ENCODE peak calls at places on chromosomes 4 and X, in four cellular contexts. One of them, this sample, is unnamed.

GRCh38 chr4:98939446-98939845 is 10.5 kb upstream of the EIF4E start:
- DNase-seq in testis: no peak
- DNase-seq in ovary: no peak
- DNase-seq in body of pancreas: no peak
- DNase-seq in this sample: no peak

GRCh38 chr4:3111461-3111860 is 37.0 kb downstream of the HTT start:
- DNase-seq in testis: no peak
- DNase-seq in ovary: no peak
- DNase-seq in body of pancreas: no peak
- DNase-seq in this sample: no peak

GRCh38 chrX:11786862-11787261 is 28.8 kb downstream of the MSL3 start:
- DNase-seq in testis: no peak
- DNase-seq in ovary: no peak
- DNase-seq in body of pancreas: no peak
- DNase-seq in this sample: no peak

GRCh38 chrX:45068555-45068954 is 132.1 kb downstream of the DIPK2B start:
- DNase-seq in testis: no peak
- DNase-seq in ovary: no peak
- DNase-seq in body of pancreas: no peak
- DNase-seq in this sample: no peak

GRCh38 chrX:11137543-11138139 is 26.5 kb downstream of the HCCS start:
- DNase-seq in testis: no peak
- DNase-seq in ovary: no peak
- DNase-seq in body of pancreas: no peak
- DNase-seq in this sample: no peak

GRCh38 chrX:39856472-39857121 is 241.2 kb downstream of the BCOR start:
- DNase-seq in testis: no peak
- DNase-seq in ovary: no peak
- DNase-seq in body of pancreas: no peak
- DNase-seq in this sample: no peak

GRCh38 chr4:54661156-54661555 is 3.4 kb downstream of the KIT start:
- DNase-seq in testis: no peak
- DNase-seq in ovary: no peak
- DNase-seq in body of pancreas: no peak
- DNase-seq in this sample: no peak

GRCh38 chr4:166763018-166763417 is 471.3 kb downstream of the SPOCK3 start:
- DNase-seq in testis: no peak
- DNase-seq in ovary: no peak
- DNase-seq in body of pancreas: no peak
- DNase-seq in this sample: no peak

GRCh38 chr4:26736621-26737020 is 124.0 kb upstream of the STIM2 start:
- DNase-seq in testis: no peak
- DNase-seq in ovary: no peak
- DNase-seq in body of pancreas: no peak
- DNase-seq in this sample: no peak

GRCh38 chr4:53847935-53848334 is 216.5 kb downstream of the CHIC2 start:
- DNase-seq in testis: no peak
- DNase-seq in ovary: no peak
- DNase-seq in body of pancreas: no peak
- DNase-seq in this sample: no peak

GRCh38 chr4:166501941-166502382 is 628.9 kb downstream of the TLL1 start:
- DNase-seq in testis: peak; percentile 75
- DNase-seq in ovary: no peak
- DNase-seq in body of pancreas: peak; percentile 31
- DNase-seq in this sample: no peak

GRCh38 chr4:160523236-160523635 is 1420.4 kb downstream of the RAPGEF2 start:
- DNase-seq in testis: no peak
- DNase-seq in ovary: no peak
- DNase-seq in body of pancreas: no peak
- DNase-seq in this sample: no peak

GRCh38 chrX:122238801-122239200 is 945.3 kb upstream of the GRIA3 start:
- DNase-seq in testis: no peak
- DNase-seq in ovary: no peak
- DNase-seq in body of pancreas: no peak
- DNase-seq in this sample: no peak

GRCh38 chrX:36414056-36414455 is 494.5 kb downstream of the CFAP47 start:
- DNase-seq in testis: no peak
- DNase-seq in ovary: no peak
- DNase-seq in body of pancreas: no peak
- DNase-seq in this sample: no peak

GRCh38 chr4:139528377-139529005 is 27.5 kb downstream of the SETD7 start:
- DNase-seq in testis: peak; percentile 33
- DNase-seq in ovary: peak; percentile 67
- DNase-seq in body of pancreas: no peak
- DNase-seq in this sample: no peak

GRCh38 chrX:20218809-20219505 is 47.8 kb downstream of the RPS6KA3 start:
- DNase-seq in testis: peak; percentile 14
- DNase-seq in ovary: no peak
- DNase-seq in body of pancreas: peak; percentile 15
- DNase-seq in this sample: peak; percentile 24

GRCh38 chr4:63505714-63506460 is 903.4 kb downstream of the TECRL start:
- DNase-seq in testis: no peak
- DNase-seq in ovary: no peak
- DNase-seq in body of pancreas: no peak
- DNase-seq in this sample: no peak

GRCh38 chrX:115341421-115341820 is 51.9 kb downstream of the LUZP4 start:
- DNase-seq in testis: no peak
- DNase-seq in ovary: no peak
- DNase-seq in body of pancreas: no peak
- DNase-seq in this sample: no peak

GRCh38 chrX:115348440-115349225 is 59.1 kb downstream of the LUZP4 start:
- DNase-seq in testis: no peak
- DNase-seq in ovary: no peak
- DNase-seq in body of pancreas: no peak
- DNase-seq in this sample: no peak

GRCh38 chrX:115339441-115340025 is 50.0 kb downstream of the LUZP4 start:
- DNase-seq in testis: no peak
- DNase-seq in ovary: no peak
- DNase-seq in body of pancreas: no peak
- DNase-seq in this sample: peak; percentile 27

GRCh38 chrX:115345654-115346014 is 56.1 kb downstream of the LUZP4 start:
- DNase-seq in testis: no peak
- DNase-seq in ovary: no peak
- DNase-seq in body of pancreas: no peak
- DNase-seq in this sample: no peak

GRCh38 chrX:115344885-115345653 is 55.6 kb downstream of the LUZP4 start:
- DNase-seq in testis: peak; percentile 74
- DNase-seq in ovary: peak; percentile 88
- DNase-seq in body of pancreas: peak; percentile 66
- DNase-seq in this sample: peak; percentile 93
- TF ChIP-seq POLR2A in testis: no peak
- TF ChIP-seq POLR2A in ovary: no peak
- TF ChIP-seq POLR2A in body of pancreas: no peak
- TF ChIP-seq POLR2A in this sample: no peak

DNA sequence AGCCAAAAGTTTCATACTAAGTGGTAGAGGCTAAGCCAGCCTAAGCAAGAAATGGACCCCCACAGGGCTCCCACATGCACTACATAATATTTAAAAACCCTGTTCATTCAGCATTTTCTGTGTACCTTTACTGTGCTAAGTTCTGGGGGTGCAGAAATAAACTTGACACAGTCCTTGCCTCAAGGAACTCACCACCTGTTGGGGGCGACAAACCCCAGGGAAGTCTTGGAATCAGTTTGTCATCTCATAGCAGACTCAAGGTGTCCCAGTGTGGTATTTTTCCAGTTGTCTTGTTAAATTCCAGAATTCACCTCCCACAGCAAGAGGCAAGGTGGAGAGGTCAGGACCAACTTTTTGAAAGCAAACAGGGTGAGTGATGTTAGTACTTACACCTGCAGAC is 43.1 kb downstream of the ATG4A start:
- DNase-seq in testis: no peak
- DNase-seq in ovary: no peak
- DNase-seq in body of pancreas: no peak
- DNase-seq in this sample: no peak
- TF ChIP-seq CTCF in testis: no peak
- TF ChIP-seq CTCF in ovary: no peak
- TF ChIP-seq CTCF in body of pancreas: no peak
- TF ChIP-seq CTCF in this sample: no peak

DNA sequence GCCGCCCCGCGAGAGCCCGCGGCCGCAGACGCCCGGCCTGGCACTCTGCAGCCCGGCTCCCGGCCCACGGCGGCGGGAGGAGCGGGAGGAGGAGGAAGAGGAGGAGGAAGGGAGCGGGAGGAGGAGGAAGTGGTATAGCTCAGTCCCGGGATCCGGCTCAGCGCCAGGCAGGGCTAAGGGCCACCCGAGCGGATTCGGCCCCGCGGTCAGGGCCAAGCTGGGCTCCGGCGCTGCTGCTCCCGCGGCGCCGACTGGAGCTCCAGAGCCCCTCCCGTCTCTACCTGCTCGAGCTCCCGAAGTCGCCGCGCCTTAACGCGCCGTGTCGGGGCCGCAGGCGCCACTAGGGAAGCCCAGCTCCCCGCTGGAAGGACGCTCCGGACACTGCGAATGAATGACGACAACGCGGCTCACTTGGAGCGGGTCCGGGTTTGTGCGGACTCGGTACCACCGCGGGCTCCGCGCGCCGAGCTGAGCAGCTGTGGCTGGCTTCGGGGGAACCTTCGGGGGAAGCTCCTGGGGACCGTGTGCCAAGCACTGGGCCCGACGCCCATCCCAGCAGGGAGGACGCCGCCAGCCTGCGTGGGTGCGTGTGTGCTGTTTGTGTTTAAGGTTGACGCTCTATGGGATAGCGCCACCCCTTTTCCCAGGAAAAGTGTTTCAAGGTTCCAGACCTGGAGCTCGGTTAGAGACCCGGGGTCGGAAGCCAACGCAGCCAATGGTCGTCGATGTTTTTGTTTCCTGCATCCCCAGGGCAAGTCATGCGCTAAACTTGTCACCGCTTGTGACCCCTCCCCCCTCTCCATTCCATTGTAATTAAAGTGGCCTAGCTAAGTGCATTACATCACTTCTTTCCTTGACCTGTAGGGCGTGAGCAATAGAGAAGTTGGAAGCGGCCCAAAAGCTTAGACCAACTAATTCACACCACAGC is at the start of gene TBC1D9:
- DNase-seq in testis: peak; percentile 89
- DNase-seq in ovary: peak; percentile 84
- DNase-seq in body of pancreas: peak; percentile 85
- DNase-seq in this sample: peak; percentile 78
- TF ChIP-seq POLR2A in testis: no peak
- TF ChIP-seq POLR2A in ovary: peak; percentile 65
- TF ChIP-seq POLR2A in body of pancreas: peak; percentile 58
- TF ChIP-seq POLR2A in this sample: peak; percentile 41

DNA sequence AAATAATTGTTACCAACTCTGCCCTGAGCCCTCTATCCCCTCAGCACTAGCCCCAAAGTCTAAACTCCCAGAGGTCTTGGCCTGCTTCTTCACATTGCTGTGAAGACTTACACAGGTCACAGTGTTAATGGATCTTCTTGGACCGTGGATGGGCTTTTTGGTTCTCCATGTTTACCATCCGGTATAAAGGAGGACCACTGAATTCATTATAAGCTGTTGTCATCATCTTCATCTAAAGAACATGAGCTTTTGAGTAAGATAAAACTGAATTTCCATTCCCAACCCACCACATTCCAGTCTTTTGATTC is 8.5 kb downstream of the NUDT11 start:
- DNase-seq in testis: no peak
- DNase-seq in ovary: no peak
- DNase-seq in body of pancreas: no peak
- DNase-seq in this sample: no peak
- TF ChIP-seq CTCF in testis: no peak
- TF ChIP-seq CTCF in ovary: no peak
- TF ChIP-seq CTCF in body of pancreas: no peak
- TF ChIP-seq CTCF in this sample: no peak

GRCh38 chrX:75986980-75987379 is 185.9 kb upstream of the PBDC1 start:
- DNase-seq in testis: no peak
- DNase-seq in ovary: no peak
- DNase-seq in body of pancreas: no peak
- DNase-seq in this sample: no peak
- TF ChIP-seq POLR2A in testis: no peak
- TF ChIP-seq POLR2A in ovary: no peak
- TF ChIP-seq POLR2A in body of pancreas: no peak
- TF ChIP-seq POLR2A in this sample: no peak

This sample was measured in thyroid gland.